ENCODE peak calls at places on chromosomes 6 and 20, in five cellular contexts. M is activated naive CD8-positive, alpha-beta T cell treated with anti-CD3 and anti-CD28 coated beads, Interleukin-2, amount 10 ng/mL, durations not matched to agents 7 days and 5 days; U is activated CD4-positive, alpha-beta T cell treated with anti-CD3 and anti-CD28 coated beads, Interleukin-2, amount 50 U/mL, for 1 hour; N is CD4-positive, CD25-positive, alpha-beta regulatory T cell; S is stimulated activated CD4-positive, alpha-beta T cell treated with anti-CD3 and anti-CD28 coated beads, Interleukin-12 subunit alpha, Interleukin-12 subunit beta, amount 100 ng/mL, for 24 hours. O is an unnamed sample.

GRCh38 chr6:168541307-168541706 is 100.3 kb downstream of the SMOC2 start:
- DNase-seq in S (no peak), N (no peak), M (no peak), U (no peak), O (no peak)

GRCh38 chr6:154683756-154684523 is 49.3 kb upstream of the SCAF8 start:
- DNase-seq in M (no peak), N (no peak), U (no peak), S (no peak), O (no peak)

GRCh38 chr20:41031243-41031619 is 2.6 kb downstream of the TOP1 start:
- DNase-seq in N (no peak), U (no peak), M (no peak), S (no peak), O (no peak)

GRCh38 chr20:37758332-37758731 is 64.5 kb downstream of the CTNNBL1 start:
- DNase-seq in S (no peak), U (no peak), M (no peak), N (no peak), O (no peak)

GRCh38 chr6:108768792-108769524 is 79.3 kb upstream of the ARMC2 start:
- DNase-seq in M (no peak), N (no peak), S (no peak), U (no peak), O (no peak)

GRCh38 chr6:15063253-15063853 is 182.5 kb upstream of the JARID2 start:
- DNase-seq in U (no peak), M (no peak), S (no peak), N (no peak), O (no peak)

GRCh38 chr6:29628419-29629281 is 4.3 kb downstream of the GABBR1 start:
- DNase-seq in M (peak; percentile 64), N (peak; percentile 24), U (peak; percentile 55), S (peak; percentile 52), O (peak; percentile 82)

GRCh38 chr20:39264506-39265172 is 302.5 kb downstream of the DHX35 start:
- DNase-seq in U (peak; percentile 23), M (peak; percentile 48), N (peak; percentile 2), S (peak; percentile 28), O (peak; percentile 85)

GRCh38 chr6:33202799-33203198 is 1.7 kb upstream of the HSD17B8 start:
- DNase-seq in M (no peak), N (no peak), U (no peak), S (no peak), O (no peak)

GRCh38 chr6:163861627-163862026 is 447.1 kb downstream of the QKI start:
- DNase-seq in N (no peak), M (no peak), U (no peak), S (no peak), O (no peak)

GRCh38 chr6:159002432-159003160 is 2.6 kb upstream of the RSPH3 start:
- DNase-seq in U (no peak), N (no peak), M (no peak), S (no peak), O (no peak)

GRCh38 chr20:64233725-64234124 is 21.8 kb upstream of the PCMTD2 start:
- DNase-seq in M (no peak), U (no peak), S (no peak), N (no peak), O (no peak)

GRCh38 chr20:37518606-37519507 is 2.2 kb upstream of the NNAT start:
- DNase-seq in U (no peak), S (no peak), N (no peak), M (no peak), O (no peak)

GRCh38 chr6:18055714-18056382 is 66.6 kb downstream of the NHLRC1 start:
- DNase-seq in U (no peak), N (no peak), S (no peak), M (no peak), O (no peak)

GRCh38 chr6:167825759-167826229 is 917 bp upstream of the AFDN start:
- DNase-seq in M (peak; percentile 48), N (no peak), U (peak; percentile 18), S (peak; percentile 20), O (no peak)

GRCh38 chr6:16799279-16800193 is 38.3 kb upstream of the ATXN1 start:
- DNase-seq in S (no peak), M (no peak), N (no peak), U (no peak), O (peak; percentile 13)

GRCh38 chr6:161660666-161661571 is 387.1 kb upstream of the AGPAT4 start:
- DNase-seq in N (no peak), U (no peak), M (no peak), S (no peak), O (no peak)

GRCh38 chr20:62156592-62157386 is 13.2 kb downstream of the SS18L1 start:
- DNase-seq in S (peak; percentile 58), U (peak; percentile 74), N (peak; percentile 68), M (peak; percentile 79), O (peak; percentile 86)

GRCh38 chr6:89599727-89600126 is 38.8 kb downstream of the LYRM2 start:
- DNase-seq in M (no peak), S (no peak), N (no peak), U (no peak), O (no peak)

GRCh38 chr6:3650341-3650958 is 101.1 kb downstream of the PXDC1 start:
- DNase-seq in M (no peak), N (no peak), S (no peak), U (no peak), O (no peak)

O was measured in SK-N-DZ.